ENCODE peak calls at places on chromosomes 4 and X, in seven cellular contexts. X, I, S, E, Z, O and Y are unnamed samples.

GRCh38 chr4:168337550-168337940 is 19.0 kb upstream of the DDX60 start:
- DNase-seq in S (no peak), Z (no peak), X (peak; percentile 8), I (no peak), O (no peak), E (no peak), Y (no peak)

GRCh38 chr4:87120411-87121162 is 99.8 kb downstream of the KLHL8 start:
- DNase-seq in X (peak; percentile 67), E (no peak), O (peak; percentile 38), S (no peak), I (no peak), Z (no peak), Y (no peak)

GRCh38 chr4:86033171-86033570 is 326.7 kb downstream of the MAPK10 start:
- DNase-seq in E (peak; percentile 81), S (no peak), Z (no peak), X (no peak), I (no peak), O (peak; percentile 40), Y (no peak)

GRCh38 chr4:104493071-104493831 is 1.4 kb downstream of the CXXC4 start:
- DNase-seq in I (no peak), Z (no peak), O (no peak), X (no peak), S (no peak), E (no peak), Y (no peak)

GRCh38 chr4:898869-899555 is 33.1 kb downstream of the GAK start:
- DNase-seq in O (no peak), S (no peak), E (no peak), X (no peak), Z (no peak), I (no peak), Y (no peak)

GRCh38 chr4:157739237-157739636 is 433.6 kb downstream of the GASK1B start:
- DNase-seq in S (no peak), X (no peak), E (peak; percentile 70), O (no peak), I (no peak), Z (no peak), Y (no peak)

GRCh38 chrX:1020634-1021166 is 191.7 kb downstream of the CRLF2 start:
- DNase-seq in O (no peak), Z (no peak), S (no peak), I (no peak), X (no peak), E (no peak), Y (no peak)

GRCh38 chr4:155953151-155954117 is at the start of gene CTSO:
- DNase-seq in I (peak; percentile 33), X (peak; percentile 64), Z (peak; percentile 87), E (peak; percentile 76), O (peak; percentile 79), S (peak; percentile 69), Y (peak; percentile 61)

GRCh38 chrX:116841290-116841689 is 378.5 kb upstream of the CT83 start:
- DNase-seq in X (no peak), O (no peak), E (no peak), I (no peak), Z (no peak), S (no peak), Y (no peak)

GRCh38 chr4:128483816-128484215 is 196.2 kb upstream of the PGRMC2 start:
- DNase-seq in Z (peak; percentile 70), X (no peak), I (no peak), S (no peak), O (no peak), E (no peak), Y (no peak)

GRCh38 chr4:56315041-56315440 is 72.2 kb downstream of the AASDH start:
- DNase-seq in I (no peak), E (no peak), Z (no peak), O (no peak), S (no peak), X (no peak), Y (no peak)

GRCh38 chr4:54929459-54929858 is 195.9 kb downstream of the KDR start:
- DNase-seq in I (peak; percentile 78), Z (no peak), O (no peak), S (no peak), X (no peak), E (no peak), Y (no peak)

GRCh38 chrX:17535229-17535628 is 160.2 kb downstream of the NHS start:
- DNase-seq in X (no peak), S (peak; percentile 47), O (no peak), E (peak; percentile 18), I (no peak), Z (peak; percentile 43), Y (no peak)